ENCODE peak calls at places on chromosomes 1 and 21, in five cellular contexts. K, A, F, E and J are unnamed samples.

GRCh38 chr1:1759456-1760344 is 18.6 kb downstream of the NADK start:
- DNase-seq in K (no peak), A (no peak), F (no peak), E (no peak), J (no peak)

GRCh38 chr1:93798301-93798700 is 80.7 kb downstream of the DNTTIP2 start:
- DNase-seq in K (no peak), A (peak; percentile 82), F (peak; percentile 91), E (no peak), J (no peak)

GRCh38 chr1:85488126-85488525 is 23.2 kb upstream of the DDAH1 start:
- DNase-seq in K (no peak), A (no peak), F (no peak), E (no peak), J (no peak)

GRCh38 chr1:119919241-119919640 is 22.9 kb upstream of the ADAM30 start:
- DNase-seq in K (no peak), A (no peak), F (no peak), E (no peak), J (no peak)

GRCh38 chr1:165631403-165632151 is 543 bp downstream of the MGST3 start:
- DNase-seq in K (peak; percentile 65), A (peak; percentile 83), F (peak; percentile 87), E (peak; percentile 31), J (no peak)

GRCh38 chr21:14741237-14741636 is 195.1 kb upstream of the SAMSN1 start:
- DNase-seq in K (peak; percentile 13), A (no peak), F (no peak), E (no peak), J (no peak)

GRCh38 chr1:206684478-206685255 is at the start of gene MAPKAPK2:
- DNase-seq in K (peak; percentile 23), A (peak; percentile 74), F (no peak), E (no peak), J (peak; percentile 54)

GRCh38 chr21:32916522-32917099 is 109.1 kb upstream of the OLIG2 start:
- DNase-seq in K (peak; percentile 15), A (no peak), F (no peak), E (no peak), J (no peak)

GRCh38 chr1:65172936-65173335 is 24.9 kb downstream of the AK4 start:
- DNase-seq in K (no peak), A (no peak), F (no peak), E (no peak), J (no peak)

GRCh38 chr1:54547601-54548388 is at the start of gene ACOT11:
- DNase-seq in K (no peak), A (peak; percentile 55), F (peak; percentile 39), E (peak; percentile 69), J (no peak)

GRCh38 chr1:76868916-76869315 is 1.6 kb downstream of the ST6GALNAC5 start:
- DNase-seq in K (no peak), A (no peak), F (no peak), E (no peak), J (no peak)

GRCh38 chr1:183106166-183106565 is 79.9 kb upstream of the LAMC2 start:
- DNase-seq in K (no peak), A (peak; percentile 49), F (peak; percentile 62), E (no peak), J (no peak)

GRCh38 chr1:203340112-203340804 is 10.7 kb downstream of the FMOD start:
- DNase-seq in K (peak; percentile 76), A (peak; percentile 90), F (peak; percentile 56), E (no peak), J (no peak)

GRCh38 chr1:56376188-56376984 is 203.0 kb downstream of the PLPP3 start:
- DNase-seq in K (peak; percentile 19), A (peak; percentile 17), F (peak; percentile 77), E (peak; percentile 40), J (no peak)

GRCh38 chr1:9836632-9836960 is 12.8 kb upstream of the CLSTN1 start:
- DNase-seq in K (no peak), A (no peak), F (no peak), E (no peak), J (no peak)

GRCh38 chr1:203593723-203594122 is 32.9 kb upstream of the ATP2B4 start:
- DNase-seq in K (peak; percentile 23), A (peak; percentile 32), F (no peak), E (no peak), J (no peak)

GRCh38 chr1:77030401-77031100 is 163.3 kb downstream of the ST6GALNAC5 start:
- DNase-seq in K (no peak), A (peak; percentile 66), F (no peak), E (no peak), J (no peak)

GRCh38 chr1:226429051-226429461 is 21.2 kb upstream of the PARP1 start:
- DNase-seq in K (no peak), A (no peak), F (no peak), E (no peak), J (no peak)

GRCh38 chr1:178869114-178869697 is 1.7 kb downstream of the ANGPTL1 start:
- DNase-seq in K (no peak), A (peak; percentile 75), F (peak; percentile 5), E (no peak), J (no peak)

GRCh38 chr21:35198004-35198403 is 148.9 kb upstream of the RUNX1 start:
- DNase-seq in K (peak; percentile 64), A (peak; percentile 74), F (peak; percentile 98), E (no peak), J (no peak)

GRCh38 chr1:172456344-172456769 is 12.5 kb upstream of the PIGC start:
- DNase-seq in K (no peak), A (no peak), F (no peak), E (no peak), J (no peak)

GRCh38 chr1:202159534-202160371 is 649 bp downstream of the PTPN7 start:
- DNase-seq in K (no peak), A (no peak), F (no peak), E (no peak), J (no peak)

GRCh38 chr1:5226390-5226704 is 571.9 kb downstream of the AJAP1 start:
- DNase-seq in K (no peak), A (no peak), F (no peak), E (no peak), J (no peak)
- H3K27me3 ChIP-seq in K (no peaks in the 10 kb centered on the region), A (no peaks in the 10 kb centered on the region), F (no peaks in the 10 kb centered on the region), E (no peaks in the 10 kb centered on the region), J (no peaks in the 10 kb centered on the region)

GRCh38 chr1:66415326-66415725 is 118.6 kb upstream of the SGIP1 start:
- DNase-seq in K (no peak), A (no peak), F (no peak), E (no peak), J (no peak)
- H3K9me3 ChIP-seq in K (no peaks in the 10 kb centered on the region), A (no peaks in the 10 kb centered on the region), F (peaks cover 3% of the 10 kb centered on the region), E (peaks cover 17% of the 10 kb centered on the region), J (peaks cover 17% of the 10 kb centered on the region)

GRCh38 chr1:7703321-7704213 is 67.5 kb upstream of the VAMP3 start:
- DNase-seq in K (no peak), A (no peak), F (no peak), E (no peak), J (no peak)

GRCh38 chr1:7707527-7707926 is 63.6 kb upstream of the VAMP3 start:
- DNase-seq in K (no peak), A (no peak), F (peak; percentile 47), E (no peak), J (no peak)

GRCh38 chr1:7704214-7705047 is 66.7 kb upstream of the VAMP3 start:
- DNase-seq in K (peak; percentile 77), A (peak; percentile 78), F (peak; percentile 70), E (peak; percentile 82), J (peak; percentile 43)

GRCh38 chr1:7705908-7706216 is 65.2 kb upstream of the VAMP3 start:
- DNase-seq in K (no peak), A (no peak), F (no peak), E (no peak), J (no peak)

DNA sequence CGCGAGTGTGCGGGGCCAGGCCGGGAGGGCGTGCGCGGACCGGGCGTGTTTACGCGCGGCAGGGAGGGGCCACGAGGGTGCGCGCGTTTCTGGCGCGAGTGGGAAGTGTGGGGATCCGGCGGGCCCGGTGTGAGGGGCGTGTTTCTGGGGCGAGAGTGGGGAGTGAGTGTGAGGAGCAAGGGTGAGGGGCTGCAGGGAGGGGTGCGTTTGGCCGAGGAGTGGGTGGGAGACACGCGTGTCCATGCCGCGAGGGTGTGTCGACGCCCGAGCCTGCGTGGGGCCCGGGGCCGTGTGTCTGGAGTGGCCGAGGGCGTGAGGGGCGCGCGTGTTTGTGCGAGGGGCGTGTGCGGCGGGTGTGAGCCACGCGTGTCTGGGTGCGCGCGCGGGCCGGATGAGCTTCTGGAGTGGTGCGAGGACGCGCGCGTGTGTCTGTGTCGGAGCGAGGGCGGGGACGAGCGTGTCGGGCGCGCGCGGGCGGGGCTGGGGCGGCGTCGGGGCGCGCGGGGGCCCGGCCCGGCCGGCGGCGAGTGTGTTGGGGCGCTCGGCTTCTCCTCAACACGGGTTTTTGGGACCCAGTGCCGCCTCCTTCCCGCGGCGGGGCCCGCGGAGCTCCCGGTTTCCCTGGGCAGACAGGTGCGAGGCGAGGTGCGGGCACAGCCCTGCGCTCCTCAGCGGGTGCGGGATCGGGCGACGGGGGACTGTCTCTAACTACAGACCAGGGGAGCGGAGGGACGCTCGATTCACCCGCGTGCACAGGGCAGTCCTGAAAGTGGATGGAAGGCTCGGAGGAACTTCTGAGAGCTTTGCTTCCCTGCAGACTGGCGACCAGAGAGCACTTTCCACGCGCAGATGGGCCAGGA is 65.8 kb upstream of the VAMP3 start:
- DNase-seq in K (no peak), A (no peak), F (no peak), E (no peak), J (no peak)
- H3K27me3 ChIP-seq in K (peaks cover 3% of the 10 kb centered on the region), A (peaks cover 34% of the 10 kb centered on the region), F (peaks cover 40% of the 10 kb centered on the region), E (no peaks in the 10 kb centered on the region), J (peaks cover 55% of the 10 kb centered on the region)

GRCh38 chr1:47434051-47434842 is 3.6 kb upstream of the FOXD2 start:
- DNase-seq in K (no peak), A (peak; percentile 66), F (peak; percentile 34), E (no peak), J (no peak)
- H3K9me3 ChIP-seq in K (no peaks in the 10 kb centered on the region), A (no peaks in the 10 kb centered on the region), F (no peaks in the 10 kb centered on the region), E (no peaks in the 10 kb centered on the region), J (no peaks in the 10 kb centered on the region)

GRCh38 chr1:11475718-11476117 is 3.2 kb upstream of the DISP3 start:
- DNase-seq in K (no peak), A (no peak), F (no peak), E (no peak), J (no peak)
- H3K27me3 ChIP-seq in K (peaks cover 51% of the 10 kb centered on the region), A (peaks cover 6% of the 10 kb centered on the region), F (peaks cover 7% of the 10 kb centered on the region), E (peaks cover 17% of the 10 kb centered on the region), J (peaks cover 21% of the 10 kb centered on the region)

GRCh38 chr1:6860401-6860800 is 75.1 kb downstream of the CAMTA1 start:
- DNase-seq in K (peak; percentile 24), A (peak; percentile 39), F (peak; percentile 75), E (no peak), J (no peak)
- H3K9me3 ChIP-seq in K (no peaks in the 10 kb centered on the region), A (no peaks in the 10 kb centered on the region), F (no peaks in the 10 kb centered on the region), E (no peaks in the 10 kb centered on the region), J (no peaks in the 10 kb centered on the region)

DNA sequence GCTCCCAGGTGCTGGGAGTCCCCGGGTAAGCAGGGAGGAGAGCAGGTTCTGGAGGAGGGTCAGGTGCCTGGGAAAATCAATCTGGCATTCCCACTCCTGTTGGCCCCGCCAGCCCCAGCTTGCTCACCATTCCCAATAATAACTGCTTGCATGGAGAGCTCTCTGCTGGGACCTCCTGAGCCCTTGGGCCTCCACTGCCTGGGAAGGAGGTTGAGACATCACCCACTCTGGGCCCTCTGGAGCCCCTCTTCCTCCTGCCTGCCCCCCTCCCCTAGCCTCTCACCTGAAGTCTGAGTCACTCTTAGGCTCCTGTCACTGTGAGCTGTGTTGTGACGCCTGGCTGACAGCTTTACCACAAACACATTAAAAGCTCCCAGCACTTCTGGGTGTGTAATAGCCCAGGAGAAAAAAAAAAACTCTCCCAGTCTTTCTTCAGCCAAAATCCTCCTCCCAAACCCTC is 4.8 kb downstream of the CAMK2N1 start:
- DNase-seq in K (no peak), A (peak; percentile 49), F (no peak), E (no peak), J (no peak)
- H3K27me3 ChIP-seq in K (no peaks in the 10 kb centered on the region), A (no peaks in the 10 kb centered on the region), F (no peaks in the 10 kb centered on the region), E (peaks cover 15% of the 10 kb centered on the region), J (peaks cover 99% of the 10 kb centered on the region)

GRCh38 chr1:114379987-114380386 is 131.0 kb downstream of the TRIM33 start:
- DNase-seq in K (no peak), A (no peak), F (no peak), E (no peak), J (no peak)
- H3K9me3 ChIP-seq in K (no peaks in the 10 kb centered on the region), A (no peaks in the 10 kb centered on the region), F (no peaks in the 10 kb centered on the region), E (peaks cover 19% of the 10 kb centered on the region), J (peaks cover 11% of the 10 kb centered on the region)